ENCODE peak calls at places on chromosomes 2 and 18, in four cellular contexts. W is HepG2, Q is tibial nerve, V is body of pancreas. O is an unnamed sample.

GRCh38 chr2:236862961-236863728 is 222.5 kb upstream of the COPS8 start:
- DNase-seq in Q (no peak), W (no peak), V (no peak), O (peak; percentile 10)

GRCh38 chr2:54952978-54953456 is 97.2 kb downstream of the RTN4 start:
- DNase-seq in Q (no peak), W (no peak), V (no peak), O (no peak)

GRCh38 chr2:72182547-72183460 is 35.1 kb upstream of the CYP26B1 start:
- DNase-seq in W (no peak), Q (no peak), V (peak; percentile 21), O (no peak)

GRCh38 chr2:120737802-120738516 is 2.3 kb downstream of the GLI2 start:
- DNase-seq in V (peak; percentile 58), Q (no peak), W (no peak), O (no peak)

GRCh38 chr2:78455586-78455985 is 569.9 kb upstream of the REG3G start:
- DNase-seq in Q (no peak), W (no peak), V (no peak), O (no peak)

GRCh38 chr18:55731594-55732042 is 143.6 kb upstream of the TCF4 start:
- DNase-seq in Q (no peak), W (no peak), V (no peak), O (no peak)

GRCh38 chr18:69383191-69383590 is 17.5 kb upstream of the DOK6 start:
- DNase-seq in W (no peak), Q (no peak), V (no peak), O (no peak)

GRCh38 chr2:142190805-142191204 is 60.0 kb upstream of the LRP1B start:
- DNase-seq in V (no peak), Q (no peak), W (no peak), O (no peak)

GRCh38 chr2:232597362-232598079 is 35.9 kb upstream of the EFHD1 start:
- DNase-seq in Q (no peak), V (no peak), W (no peak), O (no peak)

GRCh38 chr2:2839393-2840096 is 508.5 kb upstream of the MYT1L start:
- DNase-seq in V (no peak), Q (no peak), W (no peak), O (peak; percentile 7)

GRCh38 chr2:14288016-14288415 is 344.5 kb upstream of the LRATD1 start:
- DNase-seq in Q (no peak), W (no peak), V (no peak), O (peak; percentile 75)

GRCh38 chr2:49928541-49928940 is 774.2 kb upstream of the FSHR start:
- DNase-seq in V (no peak), Q (no peak), W (no peak), O (no peak)

GRCh38 chr18:56678836-56679565 is 27.8 kb downstream of the WDR7 start:
- DNase-seq in V (no peak), W (peak; percentile 1), Q (no peak), O (no peak)

GRCh38 chr2:171316755-171317337 is 116.9 kb downstream of the METTL8 start:
- DNase-seq in Q (no peak), W (no peak), V (no peak), O (no peak)

GRCh38 chr2:128549646-128550260 is 231.1 kb upstream of the HS6ST1 start:
- DNase-seq in Q (no peak), V (no peak), W (no peak), O (no peak)

GRCh38 chr2:103289101-103289725 is 527.4 kb downstream of the TMEM182 start:
- DNase-seq in W (no peak), V (no peak), Q (no peak), O (no peak)

GRCh38 chr2:162220438-162220837 is 22.8 kb downstream of the FAP start:
- DNase-seq in V (no peak), Q (no peak), W (no peak), O (no peak)

GRCh38 chr2:65436169-65436824 is 3.9 kb upstream of the SPRED2 start:
- DNase-seq in W (peak; percentile 89), Q (peak; percentile 92), V (peak; percentile 93), O (peak; percentile 82)

GRCh38 chr2:216922170-216922780 is 62.4 kb upstream of the TNP1 start:
- DNase-seq in Q (no peak), W (no peak), V (no peak), O (no peak)

GRCh38 chr2:110206056-110206455 is 1.2 kb upstream of the NPHP1 start:
- DNase-seq in V (no peak), Q (no peak), W (no peak), O (no peak)

GRCh38 chr2:104406273-104406726 is 447.6 kb upstream of the POU3F3 start:
- DNase-seq in W (no peak), V (peak; percentile 24), Q (no peak), O (no peak)

GRCh38 chr2:32863803-32864202 is 83.0 kb upstream of the LTBP1 start:
- DNase-seq in W (no peak), Q (no peak), V (no peak), O (no peak)

GRCh38 chr2:227460079-227460485 is 11.9 kb upstream of the AGFG1 start:
- DNase-seq in V (no peak), W (no peak), Q (no peak), O (no peak)

GRCh38 chr2:220241423-220241822 is 614.0 kb downstream of the SLC4A3 start:
- DNase-seq in V (no peak), Q (no peak), W (no peak), O (no peak)

GRCh38 chr2:198371329-198371728 is 566.9 kb downstream of the PLCL1 start:
- DNase-seq in V (no peak), Q (no peak), W (no peak), O (no peak)

GRCh38 chr2:65722028-65722427 is 289.6 kb upstream of the SPRED2 start:
- DNase-seq in Q (no peak), V (peak; percentile 42), W (no peak), O (no peak)

GRCh38 chr2:98378901-98379300 is 32.6 kb downstream of the CNGA3 start:
- DNase-seq in Q (peak; percentile 6), V (peak; percentile 13), W (no peak), O (no peak)

GRCh38 chr2:111148925-111149324 is 28.2 kb downstream of the BCL2L11 start:
- DNase-seq in V (no peak), W (no peak), Q (no peak), O (no peak)

GRCh38 chr2:11398710-11399109 is 54.3 kb upstream of the ROCK2 start:
- DNase-seq in W (no peak), Q (no peak), V (peak; percentile 44), O (no peak)

GRCh38 chr2:65366595-65367125 is 65.7 kb downstream of the SPRED2 start:
- DNase-seq in Q (no peak), V (no peak), W (peak; percentile 77), O (no peak)

GRCh38 chr2:158112971-158113370 is 11.3 kb downstream of the UPP2 start:
- DNase-seq in Q (no peak), W (no peak), V (no peak), O (no peak)

GRCh38 chr2:108403494-108403893 is 25.7 kb downstream of the SULT1C4 start:
- DNase-seq in W (no peak), V (no peak), Q (peak; percentile 16), O (no peak)

GRCh38 chr2:128316777-128317185 is 1.9 kb downstream of the HS6ST1 start:
- DNase-seq in W (no peak), V (no peak), Q (no peak), O (peak; percentile 16)

GRCh38 chr2:38610851-38611801 is 8.4 kb upstream of the HNRNPLL start:
- DNase-seq in Q (no peak), V (no peak), W (peak; percentile 95), O (no peak)

GRCh38 chr18:21177742-21178305 is 64.2 kb upstream of the GREB1L start:
- DNase-seq in V (no peak), Q (no peak), W (no peak), O (no peak)

GRCh38 chr2:82797469-82797868 is 1661.6 kb downstream of the SUCLG1 start:
- DNase-seq in V (no peak), Q (no peak), W (no peak), O (no peak)

GRCh38 chr2:190980630-190981214 is 33.2 kb downstream of the STAT1 start:
- DNase-seq in Q (no peak), W (no peak), V (no peak), O (no peak)
- TF ChIP-seq POLR2A in Q (no peak), W (no peak), V (no peak), O (no peak)

DNA sequence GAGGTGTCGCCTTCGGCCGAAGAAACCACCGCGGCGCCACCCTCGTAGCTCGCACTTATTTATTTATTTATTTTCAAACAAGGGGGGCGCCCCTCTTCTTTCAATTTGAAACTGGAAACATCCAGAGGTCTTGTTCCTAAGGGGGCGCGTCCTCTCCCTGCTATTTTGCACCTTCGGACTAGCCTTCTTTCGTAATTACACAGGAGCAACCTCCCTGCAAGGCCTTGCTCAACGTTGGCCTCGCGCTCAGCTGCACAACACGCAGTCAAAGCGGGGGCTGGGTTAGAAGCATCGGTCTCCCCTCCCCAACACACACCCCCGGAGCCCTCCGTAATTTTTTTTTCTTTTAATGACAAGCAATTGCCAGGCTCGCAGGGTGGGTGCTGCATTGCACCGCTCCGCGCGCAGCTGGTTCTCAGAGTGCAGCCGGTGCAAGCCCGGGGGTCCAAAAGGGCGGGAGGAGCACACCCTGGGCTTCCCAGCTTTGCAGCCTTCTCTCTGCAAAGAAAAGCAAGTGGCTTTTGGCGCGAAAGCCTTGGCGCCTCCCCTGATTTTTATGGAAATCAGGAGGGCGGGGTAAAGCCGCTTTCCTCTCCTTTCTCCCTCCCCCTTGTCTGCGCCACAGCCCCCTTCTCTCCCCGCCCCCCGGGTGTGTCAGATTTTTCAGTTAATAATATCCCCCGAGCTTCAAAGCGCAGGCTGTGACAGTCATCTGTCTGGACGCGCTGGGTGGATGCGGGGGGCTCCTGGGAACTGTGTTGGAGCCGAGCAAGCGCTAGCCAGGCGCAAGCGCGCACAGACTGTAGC is at the start of gene MYCN:
- DNase-seq in Q (peak; percentile 39), W (peak; percentile 41), V (peak; percentile 15), O (peak; percentile 34)
- H3K4me1 ChIP-seq in Q (peaks cover 31% of the 10 kb centered on the region), W (peaks cover 11% of the 10 kb centered on the region), V (peaks cover 36% of the 10 kb centered on the region), O (peaks cover 20% of the 10 kb centered on the region)

DNA sequence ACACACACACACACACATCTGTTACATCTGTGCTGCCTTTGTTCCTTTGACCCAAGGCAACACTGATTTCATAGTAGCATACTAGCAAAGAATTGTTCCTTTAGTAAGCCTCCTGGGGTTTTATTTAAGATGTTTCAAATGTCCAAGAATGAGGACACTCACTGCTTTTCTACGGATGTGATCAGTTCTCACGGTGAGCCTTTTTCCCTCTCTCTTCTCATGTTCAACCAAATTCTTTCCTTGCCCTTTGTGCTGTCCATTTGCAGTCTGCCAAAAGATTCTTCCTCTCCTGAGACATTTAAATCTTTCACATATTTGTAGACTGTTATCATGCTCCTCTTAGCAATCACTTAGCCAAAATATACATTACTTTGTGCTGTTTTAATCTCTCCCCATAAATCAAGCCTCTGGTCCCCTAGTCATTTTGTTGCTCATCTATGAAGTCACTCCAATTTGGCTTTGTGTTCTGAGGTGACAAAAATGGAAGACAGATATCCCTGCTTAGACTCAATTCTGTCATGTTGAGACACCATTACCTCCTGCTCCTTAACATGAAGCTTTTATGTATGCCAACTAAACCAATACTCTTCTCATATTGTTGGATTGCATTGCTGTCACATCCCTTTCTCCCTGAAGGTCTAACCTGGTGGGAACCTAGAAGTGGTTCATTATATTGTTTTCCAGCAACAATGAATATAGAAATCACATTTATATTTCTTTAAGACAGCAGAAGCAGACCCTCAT is 1605.3 kb upstream of the ACVR2A start:
- DNase-seq in W (no peak), V (no peak), Q (no peak), O (no peak)
- H3K27ac ChIP-seq in W (no peak overlapping the region), V (no peak overlapping the region), Q (no peak overlapping the region), O (no peak overlapping the region)

GRCh38 chr2:218568190-218569037 is at the start of the genes CNOT9 and USP37:
- DNase-seq in Q (peak; percentile 100), W (peak; percentile 98), V (peak; percentile 100), O (peak; percentile 98)
- TF ChIP-seq POLR2A in Q (peak; percentile 85), W (peak; percentile 92), V (peak; percentile 53), O (peak; percentile 61)